ENCODE peak calls at places on chromosomes 12 and 14, in eight cellular contexts. Z is gastroesophageal sphincter; D is activated CD4-positive, alpha-beta T cell treated with anti-CD3 and anti-CD28 coated beads for 36 hours; T is psoas muscle; X is heart right ventricle; A is A549; L is right cardiac atrium; O is naive thymus-derived CD4-positive, alpha-beta T cell. Y is an unnamed sample.
A peak's percentile ranks its signal among the peaks of the same experiment; 100 is the strongest.

GRCh38 chr12:64418209-64418608 is 14.0 kb downstream of the XPOT start:
- ATAC-seq in Z (no peak), D (no peak), T (no peak), X (no peak), A (no peak), L (no peak), O (no peak), Y (no peak)

GRCh38 chr12:110304061-110304551 is 23.1 kb downstream of the ATP2A2 start:
- ATAC-seq in Z (no peak), D (no peak), T (no peak), X (no peak), A (no peak), L (no peak), O (no peak), Y (no peak)

GRCh38 chr14:105859717-105860614 is 333.6 kb downstream of the TMEM121 start:
- ATAC-seq in Z (no peak), D (peak; percentile 24), T (no peak), X (no peak), A (no peak), L (no peak), O (peak; percentile 43), Y (no peak)

GRCh38 chr14:77151918-77152588 is 10.5 kb upstream of the ZDHHC22 start:
- ATAC-seq in Z (no peak), D (peak; percentile 69), T (no peak), X (no peak), A (peak; percentile 91), L (peak; percentile 21), O (peak; percentile 57), Y (peak; percentile 57)

GRCh38 chr14:93025055-93025454 is 90.7 kb downstream of the ITPK1 start:
- ATAC-seq in Z (no peak), D (peak; percentile 51), T (no peak), X (no peak), A (no peak), L (no peak), O (no peak), Y (no peak)

GRCh38 chr12:80837342-80837978 is 100.3 kb downstream of the LIN7A start:
- ATAC-seq in Z (no peak), D (no peak), T (no peak), X (peak; percentile 71), A (peak; percentile 94), L (peak; percentile 75), O (no peak), Y (no peak)

GRCh38 chr12:14450479-14450878 is 85.0 kb downstream of the ATF7IP start:
- ATAC-seq in Z (no peak), D (no peak), T (no peak), X (no peak), A (no peak), L (no peak), O (no peak), Y (no peak)

GRCh38 chr12:70236990-70237389 is 6.2 kb upstream of the CNOT2 start:
- ATAC-seq in Z (no peak), D (no peak), T (no peak), X (no peak), A (no peak), L (no peak), O (no peak), Y (no peak)

GRCh38 chr14:92630367-92630766 is 116.8 kb downstream of the RIN3 start:
- ATAC-seq in Z (no peak), D (no peak), T (no peak), X (no peak), A (no peak), L (no peak), O (no peak), Y (no peak)

GRCh38 chr12:108060054-108060453 is 69.0 kb upstream of the WSCD2 start:
- ATAC-seq in Z (no peak), D (no peak), T (no peak), X (no peak), A (no peak), L (no peak), O (no peak), Y (no peak)

GRCh38 chr12:11711675-11712327 is 62.3 kb downstream of the ETV6 start:
- ATAC-seq in Z (peak; percentile 39), D (no peak), T (no peak), X (no peak), A (no peak), L (no peak), O (no peak), Y (no peak)

GRCh38 chr12:53268637-53269562 is 801 bp downstream of the ESPL1 start:
- ATAC-seq in Z (no peak), D (no peak), T (no peak), X (peak; percentile 11), A (peak; percentile 39), L (no peak), O (no peak), Y (no peak)

GRCh38 chr12:28278499-28278898 is 88.2 kb downstream of the CCDC91 start:
- ATAC-seq in Z (no peak), D (no peak), T (no peak), X (no peak), A (no peak), L (no peak), O (no peak), Y (no peak)

GRCh38 chr12:913919-914718 is 35.4 kb downstream of the RAD52 start:
- ATAC-seq in Z (no peak), D (no peak), T (peak; percentile 34), X (no peak), A (peak; percentile 22), L (no peak), O (peak; percentile 26), Y (no peak)

GRCh38 chr12:110114596-110114995 is 9.6 kb upstream of the IFT81 start:
- ATAC-seq in Z (no peak), D (no peak), T (no peak), X (no peak), A (no peak), L (no peak), O (no peak), Y (no peak)

GRCh38 chr14:32897724-32898064 is 41.0 kb upstream of the NPAS3 start:
- ATAC-seq in Z (no peak), D (no peak), T (peak; percentile 17), X (no peak), A (peak; percentile 35), L (no peak), O (no peak), Y (no peak)

GRCh38 chr12:11893998-11894397 is 176.7 kb upstream of the BCL2L14 start:
- ATAC-seq in Z (no peak), D (no peak), T (no peak), X (no peak), A (no peak), L (no peak), O (no peak), Y (no peak)

Y was measured in stimulated activated memory B cell treated with anti-CD40 and anti-IgM and Interleukin-4, amounts not matched to agents 10 μg/mL and 1 μg/mL and 100 μg/mL, for 72 hours.